ENCODE peak calls at places on chromosomes 11 and 22, in seven cellular contexts. U is breast epithelium, D is mammary epithelial cell, N is cardiac muscle cell, K is K562, X is ovary, Q is neural progenitor cell. F is an unnamed sample.

GRCh38 chr11:126765196-126765595 is 235.4 kb downstream of the KIRREL3 start:
- DNase-seq in Q (no peak), K (no peak), D (no peak), X (no peak), N (no peak), U (no peak), F (no peak)

GRCh38 chr11:86749376-86749775 is 51.0 kb upstream of the PRSS23 start:
- DNase-seq in Q (peak; percentile 28), N (no peak), K (no peak), X (no peak), U (no peak), D (no peak), F (no peak)

GRCh38 chr11:1497600-1497999 is 11.0 kb upstream of the MOB2 start:
- DNase-seq in K (no peak), X (no peak), D (no peak), U (peak; percentile 30), Q (no peak), N (no peak), F (peak; percentile 0)

GRCh38 chr11:46920709-46921108 is 2.4 kb upstream of the LRP4 start:
- DNase-seq in U (no peak), N (no peak), D (peak; percentile 91), Q (no peak), X (no peak), K (no peak), F (peak; percentile 73)

GRCh38 chr11:35723493-35724284 is 61.1 kb downstream of the TRIM44 start:
- DNase-seq in N (no peak), X (no peak), Q (no peak), U (no peak), D (peak; percentile 65), K (no peak), F (no peak)

GRCh38 chr11:68900835-68901381 is 2.7 kb downstream of the MRPL21 start:
- DNase-seq in U (no peak), Q (no peak), K (peak; percentile 52), X (no peak), N (no peak), D (no peak), F (no peak)

GRCh38 chr11:820655-821512 is 2.2 kb downstream of the PNPLA2 start:
- DNase-seq in U (peak; percentile 87), X (no peak), N (no peak), D (peak; percentile 64), Q (no peak), K (no peak), F (peak; percentile 91)

GRCh38 chr11:15158351-15159015 is 43.8 kb downstream of the INSC start:
- DNase-seq in U (no peak), N (no peak), K (no peak), D (peak; percentile 42), Q (no peak), X (no peak), F (no peak)

GRCh38 chr11:5679811-5680210 is 5.1 kb downstream of the TRIM5 start:
- DNase-seq in K (no peak), U (no peak), X (no peak), N (no peak), D (no peak), Q (no peak), F (no peak)

GRCh38 chr11:123083623-123084029 is 21.7 kb upstream of the HSPA8 start:
- DNase-seq in K (peak; percentile 56), X (peak; percentile 84), U (peak; percentile 89), Q (no peak), D (peak; percentile 94), N (peak; percentile 23), F (peak; percentile 82)

GRCh38 chr11:123110397-123110796 is 48.5 kb upstream of the HSPA8 start:
- DNase-seq in Q (no peak), X (no peak), K (no peak), D (no peak), U (no peak), N (no peak), F (no peak)

GRCh38 chr11:109000531-109000930 is 335.7 kb downstream of the DDX10 start:
- DNase-seq in Q (no peak), D (no peak), U (no peak), X (no peak), N (no peak), K (no peak), F (no peak)

GRCh38 chr22:31343235-31344191 is 2.6 kb downstream of the PATZ1 start:
- DNase-seq in K (no peak), U (peak; percentile 90), D (peak; percentile 45), Q (peak; percentile 93), N (peak; percentile 69), X (peak; percentile 66), F (peak; percentile 77)

GRCh38 chr22:47257566-47257965 is 495.1 kb downstream of the TBC1D22A start:
- DNase-seq in K (no peak), Q (no peak), U (no peak), X (no peak), N (no peak), D (no peak), F (no peak)

GRCh38 chr11:68661697-68662603 is 22.4 kb upstream of the GAL start:
- DNase-seq in X (no peak), K (no peak), U (peak; percentile 41), N (no peak), Q (no peak), D (no peak), F (peak; percentile 18)

GRCh38 chr11:131808466-131808865 is 438.1 kb downstream of the NTM start:
- DNase-seq in K (no peak), N (no peak), D (peak; percentile 46), Q (no peak), X (no peak), U (no peak), F (no peak)

GRCh38 chr22:40485813-40486610 is 115.6 kb downstream of the SGSM3 start:
- DNase-seq in D (peak; percentile 78), N (no peak), X (no peak), Q (no peak), U (no peak), K (no peak), F (no peak)
- H3K4me1 ChIP-seq in D (peaks cover 54% of the 10 kb centered on the region), N (peaks cover 9% of the 10 kb centered on the region), X (peaks cover 10% of the 10 kb centered on the region), Q (peaks cover 6% of the 10 kb centered on the region), U (no peaks in the 10 kb centered on the region), K (no peaks in the 10 kb centered on the region), F (peaks cover 25% of the 10 kb centered on the region)

GRCh38 chr11:7485136-7485853 is at the start of gene OLFML1:
- DNase-seq in K (no peak), D (no peak), Q (no peak), U (no peak), N (no peak), X (peak; percentile 53), F (no peak)
- H3K4me3 ChIP-seq in K (no peak within 1 kb of the TSS), D (no peak within 1 kb of the TSS), Q (no peak within 1 kb of the TSS), U (peak within 1 kb of the TSS; percentile 49), N (no peak within 1 kb of the TSS), X (peak within 1 kb of the TSS; percentile 39), F (peak within 1 kb of the TSS; percentile 39)

DNA sequence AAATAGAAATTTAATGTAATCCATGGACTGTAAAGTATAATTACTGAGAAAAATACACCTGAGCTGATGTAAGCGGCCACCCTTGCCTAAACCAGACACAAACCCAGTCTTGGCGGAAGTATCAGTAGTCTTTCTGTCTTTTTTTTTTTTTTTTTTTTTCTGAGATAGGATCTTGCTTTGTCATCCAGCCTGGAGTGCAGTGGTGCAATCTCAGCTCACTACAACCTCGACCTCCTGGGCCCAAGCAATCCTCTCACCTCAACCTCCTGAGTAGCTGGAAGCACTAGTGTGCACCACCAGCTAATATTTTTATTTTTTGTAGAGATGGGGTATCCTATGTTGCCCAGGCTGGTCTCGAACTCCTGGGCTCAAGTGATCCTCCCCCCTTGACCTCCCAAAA is 5.5 kb upstream of the CXCR5 start:
- DNase-seq in K (no peak), D (no peak), Q (no peak), U (no peak), X (no peak), N (no peak), F (no peak)
- TF ChIP-seq CTCF in K (no peak), D (no peak), Q (no peak), U (no peak), X (no peak), N (no peak), F (no peak)

GRCh38 chr11:12770435-12770834 is 96.2 kb downstream of the TEAD1 start:
- DNase-seq in X (no peak), K (no peak), U (no peak), N (no peak), D (no peak), Q (no peak), F (no peak)

GRCh38 chr11:12771875-12772274 is 97.7 kb downstream of the TEAD1 start:
- DNase-seq in K (no peak), U (no peak), D (peak; percentile 18), X (no peak), N (no peak), Q (no peak), F (no peak)

GRCh38 chr11:12769834-12770345 is 95.7 kb downstream of the TEAD1 start:
- DNase-seq in U (no peak), D (peak; percentile 81), Q (no peak), N (no peak), X (no peak), K (no peak), F (no peak)

GRCh38 chr11:12772324-12772723 is 98.1 kb downstream of the TEAD1 start:
- DNase-seq in U (no peak), X (no peak), Q (no peak), K (no peak), N (no peak), D (no peak), F (no peak)

GRCh38 chr11:12770966-12771597 is 96.9 kb downstream of the TEAD1 start:
- DNase-seq in U (no peak), D (peak; percentile 74), X (no peak), N (no peak), Q (no peak), K (no peak), F (no peak)
- H3K4me1 ChIP-seq in U (peaks cover 8% of the 10 kb centered on the region), D (peaks cover 39% of the 10 kb centered on the region), X (peaks cover 23% of the 10 kb centered on the region), N (peaks cover 29% of the 10 kb centered on the region), Q (peaks cover 13% of the 10 kb centered on the region), K (no peaks in the 10 kb centered on the region), F (no peaks in the 10 kb centered on the region)

DNA sequence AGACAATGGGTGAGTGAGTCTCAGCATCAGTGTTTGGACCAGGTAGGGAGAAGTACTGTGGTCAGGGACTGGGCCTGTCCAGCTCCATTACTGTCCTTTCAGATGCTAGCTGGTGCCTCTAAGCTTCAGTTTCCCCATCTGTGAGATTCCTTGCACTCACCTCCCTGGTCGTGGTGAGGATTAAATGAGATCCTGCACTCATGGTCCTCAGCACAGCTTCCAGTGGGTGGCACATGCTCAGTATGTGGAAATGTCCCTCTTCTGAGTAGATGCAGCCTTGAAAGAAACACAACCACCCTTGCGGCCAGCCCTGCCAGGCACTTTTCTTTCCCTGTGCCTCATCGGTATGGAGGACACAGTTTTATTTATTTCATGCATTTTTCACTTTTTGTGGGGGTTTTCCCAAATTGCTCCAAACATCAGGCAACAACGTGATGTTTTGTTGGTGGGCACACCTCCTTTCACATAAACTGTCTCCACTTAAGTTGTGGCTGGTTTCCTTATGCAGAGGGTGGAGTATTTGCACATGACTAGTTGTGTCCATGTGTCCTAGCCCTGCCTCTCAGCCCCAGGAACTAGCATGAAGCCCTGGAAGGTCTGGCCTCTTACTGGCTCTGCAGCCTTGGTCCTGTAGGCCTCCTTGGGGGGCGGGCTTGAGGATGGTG is 1.1 kb downstream of the LZTR1 start:
- DNase-seq in X (no peak), U (no peak), Q (no peak), N (no peak), K (no peak), D (no peak), F (no peak)
- H3K4me3 ChIP-seq in X (peak overlapping the region; percentile 84), U (peak overlapping the region; percentile 85), Q (peak overlapping the region; percentile 66), N (peak overlapping the region; percentile 64), K (peak overlapping the region; percentile 54), D (peak overlapping the region; percentile 94), F (peak overlapping the region; percentile 79)

GRCh38 chr22:35454416-35455054 is 54.6 kb downstream of the MCM5 start:
- DNase-seq in D (no peak), U (no peak), X (no peak), K (no peak), Q (peak; percentile 36), N (no peak), F (no peak)
- TF ChIP-seq CTCF in D (peak; percentile 13), U (no peak), X (no peak), K (no peak), Q (peak; percentile 40), N (peak; percentile 8), F (no peak)